ENCODE peak calls at places on chromosomes 12 and 14, in eight cellular contexts. K, W, C, D, F, E, I and H are unnamed samples.
A peak's percentile ranks its signal among the peaks of the same experiment; 100 is the strongest.

GRCh38 chr12:80708535-80709328 is 1.3 kb downstream of the MYF6 start:
- DNase-seq in C (no peak), I (no peak), W (no peak), K (no peak), E (no peak), F (peak; percentile 64), D (no peak), H (no peak)

GRCh38 chr14:21771671-21772070 is 98.1 kb upstream of the OR4E1 start:
- DNase-seq in F (no peak), D (no peak), I (peak; percentile 14), K (no peak), W (no peak), E (no peak), C (no peak), H (no peak)

GRCh38 chr14:60168841-60169240 is 3.6 kb upstream of the DHRS7 start:
- DNase-seq in D (no peak), W (no peak), F (no peak), E (no peak), C (no peak), I (no peak), K (no peak), H (no peak)

GRCh38 chr14:70773182-70773862 is 36.0 kb downstream of the MAP3K9 start:
- DNase-seq in K (no peak), W (no peak), C (no peak), I (no peak), D (no peak), F (no peak), E (no peak), H (no peak)

GRCh38 chr12:90921536-90921935 is 33.4 kb downstream of the CCER1 start:
- DNase-seq in D (no peak), F (no peak), W (no peak), C (no peak), K (no peak), I (no peak), E (peak; percentile 20), H (no peak)

GRCh38 chr12:61525331-61525730 is 734.9 kb upstream of the USP15 start:
- DNase-seq in D (no peak), E (no peak), F (no peak), W (no peak), C (no peak), K (no peak), I (no peak), H (no peak)

GRCh38 chr14:45610303-45610702 is 357.3 kb upstream of the MIS18BP1 start:
- DNase-seq in I (no peak), D (no peak), C (no peak), F (no peak), E (no peak), K (no peak), W (no peak), H (no peak)

GRCh38 chr14:104817930-104818713 is 17.2 kb downstream of the ZBTB42 start:
- DNase-seq in E (no peak), F (no peak), C (peak; percentile 4), W (peak; percentile 10), K (no peak), I (no peak), D (no peak), H (no peak)

GRCh38 chr14:87115234-87115633 is 877.7 kb downstream of the GALC start:
- DNase-seq in D (no peak), W (no peak), E (no peak), K (no peak), F (no peak), I (no peak), C (no peak), H (no peak)

GRCh38 chr14:100566586-100566985 is 20.6 kb downstream of the BEGAIN start:
- DNase-seq in F (no peak), C (no peak), W (no peak), E (no peak), K (no peak), D (no peak), I (no peak), H (no peak)

GRCh38 chr12:57175428-57176138 is 28.2 kb upstream of the LRP1-AS start:
- DNase-seq in W (peak; percentile 86), I (peak; percentile 69), E (peak; percentile 71), K (peak; percentile 39), D (peak; percentile 88), F (peak; percentile 98), C (peak; percentile 80), H (peak; percentile 60)

GRCh38 chr14:77965919-77966435 is 166.1 kb downstream of the ADCK1 start:
- DNase-seq in E (peak; percentile 8), W (peak; percentile 54), K (peak; percentile 27), I (peak; percentile 54), F (peak; percentile 73), D (no peak), C (no peak), H (no peak)

GRCh38 chr14:77967110-77967509 is 167.2 kb downstream of the ADCK1 start:
- DNase-seq in W (no peak), K (no peak), I (no peak), E (no peak), D (no peak), F (no peak), C (no peak), H (no peak)

GRCh38 chr14:77965050-77965449 is 165.1 kb downstream of the ADCK1 start:
- DNase-seq in C (no peak), W (no peak), E (no peak), D (no peak), K (no peak), F (no peak), I (no peak), H (no peak)

GRCh38 chr14:77962731-77963520 is 163.0 kb downstream of the ADCK1 start:
- DNase-seq in W (no peak), D (no peak), E (no peak), K (no peak), I (no peak), F (no peak), C (no peak), H (no peak)

GRCh38 chr14:77961853-77962580 is 162.1 kb downstream of the ADCK1 start:
- DNase-seq in W (no peak), F (no peak), I (no peak), C (no peak), D (no peak), K (no peak), E (no peak), H (no peak)
- TF ChIP-seq CTCF in W (no peak), F (no peak), I (no peak), C (no peak), D (no peak), K (no peak), E (no peak), H (no peak)

GRCh38 chr12:43109626-43110345 is 442.2 kb downstream of the ADAMTS20 start:
- DNase-seq in W (no peak), C (no peak), D (no peak), E (no peak), F (no peak), K (no peak), I (no peak), H (no peak)
- TF ChIP-seq POLR2A in W (no peak), C (no peak), D (no peak), E (no peak), F (no peak), K (no peak), I (no peak), H (no peak)

GRCh38 chr12:116267948-116268347 is 9.5 kb downstream of the MED13L start:
- DNase-seq in I (no peak), K (no peak), E (no peak), D (no peak), W (no peak), F (no peak), C (no peak), H (no peak)

GRCh38 chr12:116266631-116267349 is 10.7 kb downstream of the MED13L start:
- DNase-seq in W (no peak), F (no peak), D (no peak), C (no peak), K (no peak), I (no peak), E (peak; percentile 59), H (no peak)

GRCh38 chr12:116265361-116266128 is 11.9 kb downstream of the MED13L start:
- DNase-seq in F (no peak), E (no peak), C (no peak), I (no peak), D (no peak), K (no peak), W (no peak), H (no peak)

GRCh38 chr12:116264525-116265070 is 12.9 kb downstream of the MED13L start:
- DNase-seq in E (no peak), D (no peak), C (no peak), F (no peak), I (no peak), W (no peak), K (no peak), H (no peak)

GRCh38 chr12:116266220-116266619 is 11.3 kb downstream of the MED13L start:
- DNase-seq in W (no peak), F (no peak), E (peak; percentile 31), C (no peak), D (no peak), I (no peak), K (no peak), H (no peak)
- TF ChIP-seq CTCF in W (no peak), F (peak; percentile 60), E (peak; percentile 9), C (no peak), D (no peak), I (no peak), K (no peak), H (no peak)

GRCh38 chr14:68978550-68978911 is 571 bp downstream of the ACTN1 start:
- DNase-seq in D (peak; percentile 80), F (peak; percentile 88), I (peak; percentile 79), W (peak; percentile 76), E (no peak), C (peak; percentile 78), K (no peak), H (peak; percentile 35)
- TF ChIP-seq POLR2A in D (peak; percentile 8), F (no peak), I (peak; percentile 41), W (no peak), E (peak; percentile 4), C (no peak), K (no peak), H (no peak)

GRCh38 chr14:36942522-36943245 is 229.7 kb downstream of the SLC25A21 start:
- DNase-seq in C (no peak), K (no peak), F (no peak), I (no peak), D (no peak), W (no peak), E (peak; percentile 48), H (no peak)
- TF ChIP-seq CTCF in C (no peak), K (no peak), F (no peak), I (no peak), D (no peak), W (no peak), E (no peak), H (no peak)

GRCh38 chr14:58427289-58428010 is at the start of the genes KIAA0586 and TIMM9:
- DNase-seq in I (peak; percentile 98), F (peak; percentile 90), C (peak; percentile 96), K (peak; percentile 97), E (peak; percentile 99), D (peak; percentile 95), W (peak; percentile 96), H (peak; percentile 95)
- TF ChIP-seq POLR2A in I (no peak), F (no peak), C (peak; percentile 4), K (peak; percentile 92), E (peak; percentile 72), D (peak; percentile 69), W (peak; percentile 60), H (peak; percentile 90)

GRCh38 chr14:56816575-56817391 is 6.5 kb upstream of the OTX2 start:
- DNase-seq in D (no peak), F (peak; percentile 77), E (no peak), W (no peak), C (no peak), I (no peak), K (no peak), H (no peak)
- TF ChIP-seq CTCF in D (no peak), F (peak; percentile 27), E (no peak), W (no peak), C (no peak), I (no peak), K (no peak), H (no peak)